ENCODE peak calls at places on chromosomes 2 and 18, in six cellular contexts. F is fibroblast of the conjunctiva; Z is stimulated activated CD4-positive, alpha-beta T cell treated with anti-CD3 and anti-CD28 coated beads, Interleukin-1b, Interleukin-23, amount 100 ng/mL, for 24 hours; V is fibroblast of mammary gland; S is RPMI7951; Y is neural crest cell. M is an unnamed sample.

GRCh38 chr2:208033701-208034502 is 8.6 kb upstream of the PLEKHM3 start:
- DNase-seq in F (no peak), Z (no peak), V (peak), S (peak), Y (no peak), M (peak)

GRCh38 chr2:168323456-168324058 is 76.2 kb upstream of the STK39 start:
- DNase-seq in F (no peak), Z (no peak), V (peak), S (no peak), Y (no peak), M (peak)

GRCh38 chr2:239224249-239224605 is 176.6 kb downstream of the HDAC4 start:
- DNase-seq in F (no peak), Z (no peak), V (no peak), S (peak), Y (peak), M (no peak)

GRCh38 chr18:62682396-62682795 is 32.9 kb upstream of the PHLPP1 start:
- DNase-seq in F (no peak), Z (no peak), V (no peak), S (no peak), Y (no peak), M (peak)

GRCh38 chr2:231007159-231008045 is 11.5 kb downstream of the SPATA3 start:
- DNase-seq in F (no peak), Z (no peak), V (no peak), S (no peak), Y (no peak), M (no peak)

GRCh38 chr18:51527826-51528225 is 330.3 kb upstream of the MEX3C start:
- DNase-seq in F (no peak), Z (no peak), V (no peak), S (no peak), Y (no peak), M (no peak)

GRCh38 chr18:26471027-26471426 is 77.3 kb downstream of the KCTD1 start:
- DNase-seq in F (no peak), Z (no peak), V (no peak), S (peak), Y (no peak), M (no peak)

GRCh38 chr2:47907097-47907781 is 941 bp upstream of the FBXO11 start:
- DNase-seq in F (no peak), Z (no peak), V (no peak), S (no peak), Y (no peak), M (peak)